ENCODE peak calls at places on chromosomes 6 and 20, in six cellular contexts. D, U, T, M, Z and A are unnamed samples.

GRCh38 chr20:20207872-20208271 is 155.5 kb downstream of the CFAP61 start:
- DNase-seq in D (no peak), U (no peak), T (no peak), M (no peak), Z (no peak), A (no peak)

GRCh38 chr20:62758226-62758912 is 37.9 kb upstream of the MRGBP start:
- DNase-seq in D (no peak), U (no peak), T (no peak), M (no peak), Z (no peak), A (no peak)

GRCh38 chr6:19734519-19734918 is 102.7 kb upstream of the ID4 start:
- DNase-seq in D (no peak), U (no peak), T (no peak), M (no peak), Z (no peak), A (no peak)

GRCh38 chr6:80872194-80872950 is 765.9 kb downstream of the BCKDHB start:
- DNase-seq in D (no peak), U (no peak), T (no peak), M (no peak), Z (no peak), A (no peak)

GRCh38 chr6:39200498-39201020 is 28.7 kb downstream of the KCNK5 start:
- DNase-seq in D (no peak), U (peak), T (no peak), M (no peak), Z (no peak), A (no peak)

GRCh38 chr6:170128346-170128745 is 162.5 kb downstream of the DLL1 start:
- DNase-seq in D (no peak), U (no peak), T (no peak), M (no peak), Z (no peak), A (no peak)

GRCh38 chr20:40493071-40493470 is 196.0 kb downstream of the MAFB start:
- DNase-seq in D (no peak), U (no peak), T (peak), M (no peak), Z (no peak), A (no peak)

GRCh38 chr6:12394170-12394569 is 104.0 kb downstream of the EDN1 start:
- DNase-seq in D (no peak), U (no peak), T (no peak), M (no peak), Z (no peak), A (no peak)

GRCh38 chr20:34375977-34376430 is 12.9 kb downstream of the ITCH start:
- DNase-seq in D (no peak), U (no peak), T (no peak), M (no peak), Z (no peak), A (no peak)